ENCODE peak calls at places on chromosomes 16 and 17, in eight cellular contexts. One of them, this sample, is unnamed.

GRCh38 chr17:8846768-8847211 is 20.7 kb downstream of the PIK3R6 start:
- DNase-seq in adrenal gland: no peak
- DNase-seq in esophagus squamous epithelium: no peak
- DNase-seq in transverse colon: no peak
- DNase-seq in A549: no peak
- DNase-seq in sigmoid colon: peak; percentile 4
- DNase-seq in heart left ventricle: peak; percentile 44
- DNase-seq in ovary: no peak
- DNase-seq in this sample: no peak

GRCh38 chr17:41464682-41465081 is 2.5 kb downstream of the KRT32 start:
- DNase-seq in A549: peak; percentile 79
- DNase-seq in heart left ventricle: peak; percentile 85
- DNase-seq in adrenal gland: no peak
- DNase-seq in sigmoid colon: no peak
- DNase-seq in ovary: peak; percentile 61
- DNase-seq in esophagus squamous epithelium: no peak
- DNase-seq in transverse colon: no peak
- DNase-seq in this sample: peak; percentile 23

GRCh38 chr17:39626671-39627169 is at the start of gene PPP1R1B:
- DNase-seq in ovary: no peak
- DNase-seq in adrenal gland: no peak
- DNase-seq in heart left ventricle: no peak
- DNase-seq in A549: no peak
- DNase-seq in esophagus squamous epithelium: no peak
- DNase-seq in sigmoid colon: no peak
- DNase-seq in transverse colon: peak; percentile 58
- DNase-seq in this sample: no peak

GRCh38 chr17:48215583-48216139 is 108.1 kb downstream of the SNX11 start:
- DNase-seq in transverse colon: peak; percentile 11
- DNase-seq in heart left ventricle: no peak
- DNase-seq in esophagus squamous epithelium: no peak
- DNase-seq in sigmoid colon: no peak
- DNase-seq in A549: peak; percentile 75
- DNase-seq in ovary: no peak
- DNase-seq in adrenal gland: no peak
- DNase-seq in this sample: no peak

GRCh38 chr17:79126139-79126538 is 51.5 kb downstream of the ENGASE start:
- DNase-seq in esophagus squamous epithelium: no peak
- DNase-seq in ovary: no peak
- DNase-seq in adrenal gland: no peak
- DNase-seq in heart left ventricle: peak; percentile 42
- DNase-seq in A549: no peak
- DNase-seq in transverse colon: peak; percentile 14
- DNase-seq in sigmoid colon: no peak
- DNase-seq in this sample: no peak

GRCh38 chr17:75875182-75875939 is 3.0 kb downstream of the TRIM47 start:
- DNase-seq in A549: no peak
- DNase-seq in esophagus squamous epithelium: no peak
- DNase-seq in adrenal gland: peak; percentile 62
- DNase-seq in heart left ventricle: peak; percentile 62
- DNase-seq in transverse colon: peak; percentile 59
- DNase-seq in ovary: peak; percentile 68
- DNase-seq in sigmoid colon: peak; percentile 88
- DNase-seq in this sample: no peak

GRCh38 chr17:6823011-6823442 is 8.5 kb downstream of the TEKT1 start:
- DNase-seq in sigmoid colon: no peak
- DNase-seq in transverse colon: no peak
- DNase-seq in heart left ventricle: no peak
- DNase-seq in A549: no peak
- DNase-seq in esophagus squamous epithelium: no peak
- DNase-seq in ovary: no peak
- DNase-seq in adrenal gland: no peak
- DNase-seq in this sample: no peak

GRCh38 chr17:14372905-14373559 is 72.2 kb downstream of the HS3ST3B1 start:
- DNase-seq in adrenal gland: no peak
- DNase-seq in transverse colon: no peak
- DNase-seq in esophagus squamous epithelium: no peak
- DNase-seq in A549: no peak
- DNase-seq in sigmoid colon: no peak
- DNase-seq in ovary: no peak
- DNase-seq in heart left ventricle: no peak
- DNase-seq in this sample: no peak

GRCh38 chr17:46839211-46839610 is 12.2 kb upstream of the WNT9B start:
- DNase-seq in esophagus squamous epithelium: no peak
- DNase-seq in heart left ventricle: no peak
- DNase-seq in sigmoid colon: no peak
- DNase-seq in adrenal gland: no peak
- DNase-seq in A549: no peak
- DNase-seq in ovary: no peak
- DNase-seq in transverse colon: no peak
- DNase-seq in this sample: no peak

GRCh38 chr16:15682105-15682570 is 32.1 kb downstream of the NDE1 start:
- DNase-seq in esophagus squamous epithelium: no peak
- DNase-seq in adrenal gland: peak; percentile 48
- DNase-seq in ovary: no peak
- DNase-seq in transverse colon: peak; percentile 21
- DNase-seq in heart left ventricle: no peak
- DNase-seq in A549: peak; percentile 64
- DNase-seq in sigmoid colon: no peak
- DNase-seq in this sample: peak; percentile 20

GRCh38 chr16:4369006-4369766 is 2.5 kb upstream of the VASN start:
- DNase-seq in ovary: peak; percentile 55
- DNase-seq in A549: no peak
- DNase-seq in heart left ventricle: no peak
- DNase-seq in sigmoid colon: no peak
- DNase-seq in adrenal gland: no peak
- DNase-seq in esophagus squamous epithelium: no peak
- DNase-seq in transverse colon: no peak
- DNase-seq in this sample: no peak

GRCh38 chr16:67326472-67327309 is at the start of the genes KCTD19 and LRRC36:
- DNase-seq in esophagus squamous epithelium: no peak
- DNase-seq in sigmoid colon: peak; percentile 74
- DNase-seq in transverse colon: peak; percentile 85
- DNase-seq in heart left ventricle: peak; percentile 49
- DNase-seq in ovary: peak; percentile 86
- DNase-seq in adrenal gland: peak; percentile 49
- DNase-seq in A549: peak; percentile 93
- DNase-seq in this sample: no peak

GRCh38 chr17:65346166-65346565 is 209.0 kb downstream of the RGS9 start:
- DNase-seq in ovary: no peak
- DNase-seq in adrenal gland: no peak
- DNase-seq in A549: no peak
- DNase-seq in sigmoid colon: no peak
- DNase-seq in esophagus squamous epithelium: no peak
- DNase-seq in heart left ventricle: no peak
- DNase-seq in transverse colon: no peak
- DNase-seq in this sample: no peak

GRCh38 chr17:41687828-41688640 is 651 bp upstream of the EIF1 start:
- DNase-seq in ovary: peak; percentile 71
- DNase-seq in adrenal gland: peak; percentile 75
- DNase-seq in transverse colon: peak; percentile 73
- DNase-seq in esophagus squamous epithelium: no peak
- DNase-seq in A549: no peak
- DNase-seq in heart left ventricle: peak; percentile 71
- DNase-seq in sigmoid colon: peak; percentile 81
- DNase-seq in this sample: peak; percentile 65

GRCh38 chr17:77216435-77216980 is 75.7 kb downstream of the SEC14L1 start:
- DNase-seq in A549: no peak
- DNase-seq in transverse colon: no peak
- DNase-seq in adrenal gland: no peak
- DNase-seq in sigmoid colon: no peak
- DNase-seq in esophagus squamous epithelium: no peak
- DNase-seq in heart left ventricle: no peak
- DNase-seq in ovary: no peak
- DNase-seq in this sample: no peak

GRCh38 chr17:36183001-36183810 is 6.8 kb upstream of the TBC1D3B start:
- DNase-seq in transverse colon: peak; percentile 68
- DNase-seq in adrenal gland: peak; percentile 42
- DNase-seq in heart left ventricle: peak; percentile 75
- DNase-seq in esophagus squamous epithelium: no peak
- DNase-seq in ovary: peak; percentile 80
- DNase-seq in A549: peak; percentile 68
- DNase-seq in sigmoid colon: peak; percentile 79
- DNase-seq in this sample: no peak

GRCh38 chr17:36185416-36185815 is 9.0 kb upstream of the TBC1D3B start:
- DNase-seq in transverse colon: no peak
- DNase-seq in A549: no peak
- DNase-seq in ovary: no peak
- DNase-seq in adrenal gland: no peak
- DNase-seq in esophagus squamous epithelium: no peak
- DNase-seq in sigmoid colon: no peak
- DNase-seq in heart left ventricle: no peak
- DNase-seq in this sample: no peak

GRCh38 chr17:36183811-36184765 is 7.7 kb upstream of the TBC1D3B start:
- DNase-seq in ovary: no peak
- DNase-seq in transverse colon: no peak
- DNase-seq in adrenal gland: no peak
- DNase-seq in sigmoid colon: no peak
- DNase-seq in A549: no peak
- DNase-seq in heart left ventricle: no peak
- DNase-seq in esophagus squamous epithelium: no peak
- DNase-seq in this sample: no peak

GRCh38 chr17:36182176-36183000 is 6.0 kb upstream of the TBC1D3B start:
- DNase-seq in heart left ventricle: no peak
- DNase-seq in sigmoid colon: no peak
- DNase-seq in adrenal gland: no peak
- DNase-seq in esophagus squamous epithelium: no peak
- DNase-seq in transverse colon: no peak
- DNase-seq in A549: no peak
- DNase-seq in ovary: peak; percentile 61
- DNase-seq in this sample: no peak
- TF ChIP-seq CTCF in heart left ventricle: no peak
- TF ChIP-seq CTCF in sigmoid colon: no peak
- TF ChIP-seq CTCF in adrenal gland: no peak
- TF ChIP-seq CTCF in esophagus squamous epithelium: no peak
- TF ChIP-seq CTCF in transverse colon: no peak
- TF ChIP-seq CTCF in A549: no peak
- TF ChIP-seq CTCF in ovary: no peak
- TF ChIP-seq CTCF in this sample: no peak

DNA sequence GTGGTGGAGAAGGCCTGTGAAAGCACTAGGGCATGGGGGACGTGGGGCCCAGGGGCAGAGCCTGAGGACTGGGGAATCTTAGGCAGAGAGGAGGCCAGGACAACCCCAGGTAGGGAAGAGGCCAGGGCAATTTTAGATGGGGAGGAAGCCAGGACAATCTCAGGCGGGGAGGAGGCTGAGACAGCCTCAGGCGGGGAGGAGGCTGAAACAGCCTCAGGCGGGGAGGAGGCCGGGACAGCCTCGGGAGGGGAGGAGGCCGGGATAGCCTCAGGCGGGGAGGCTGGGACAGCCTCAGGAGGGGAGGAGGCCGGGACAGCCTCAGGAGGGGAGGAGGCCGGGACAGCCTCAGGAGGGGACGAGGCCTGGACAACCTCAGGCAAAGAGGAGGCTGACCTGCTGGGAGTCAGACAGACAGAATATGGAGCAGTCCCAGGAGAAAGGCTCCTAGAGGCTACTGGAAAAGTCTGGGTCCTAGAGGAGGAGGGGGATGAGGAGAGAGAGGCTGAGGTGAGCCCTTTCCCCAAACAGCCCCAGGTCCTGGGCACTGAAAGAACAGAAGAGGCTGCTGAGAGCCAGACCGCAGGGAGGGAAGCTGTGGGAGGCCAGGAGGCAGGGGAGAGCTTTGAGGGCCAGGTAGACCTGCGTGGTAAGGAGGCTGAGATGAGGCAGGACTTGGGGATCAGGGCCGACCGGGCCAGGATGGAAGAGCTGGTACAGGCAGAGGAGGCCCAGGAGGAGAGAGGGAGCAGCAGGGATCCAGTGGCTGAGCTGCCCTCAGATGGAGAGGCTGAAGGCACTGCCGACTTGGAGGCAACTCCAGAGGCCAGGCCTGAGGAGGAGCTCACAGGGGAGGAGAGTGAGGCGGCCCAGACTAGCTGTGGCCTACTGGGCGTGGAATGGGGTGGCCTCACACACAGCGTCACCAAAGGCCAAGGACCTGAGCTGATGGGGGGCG is 1.6 kb downstream of the APOBR start:
- DNase-seq in sigmoid colon: no peak
- DNase-seq in ovary: no peak
- DNase-seq in A549: no peak
- DNase-seq in esophagus squamous epithelium: no peak
- DNase-seq in adrenal gland: no peak
- DNase-seq in heart left ventricle: no peak
- DNase-seq in transverse colon: no peak
- DNase-seq in this sample: no peak
- H3K27ac ChIP-seq in sigmoid colon: peak overlapping the region; percentile 12
- H3K27ac ChIP-seq in ovary: no peak overlapping the region
- H3K27ac ChIP-seq in A549: peak overlapping the region; percentile 22
- H3K27ac ChIP-seq in esophagus squamous epithelium: no peak overlapping the region
- H3K27ac ChIP-seq in adrenal gland: no peak overlapping the region
- H3K27ac ChIP-seq in heart left ventricle: no peak overlapping the region
- H3K27ac ChIP-seq in transverse colon: peak overlapping the region; percentile 98
- H3K27ac ChIP-seq in this sample: no peak overlapping the region

GRCh38 chr17:49223517-49224197 is 6.9 kb downstream of the PHOSPHO1 start:
- DNase-seq in A549: peak; percentile 87
- DNase-seq in ovary: peak; percentile 62
- DNase-seq in transverse colon: peak; percentile 73
- DNase-seq in adrenal gland: peak; percentile 56
- DNase-seq in heart left ventricle: peak; percentile 64
- DNase-seq in sigmoid colon: no peak
- DNase-seq in esophagus squamous epithelium: no peak
- DNase-seq in this sample: peak; percentile 58

GRCh38 chr17:49225554-49226236 is 4.9 kb downstream of the PHOSPHO1 start:
- DNase-seq in heart left ventricle: no peak
- DNase-seq in adrenal gland: no peak
- DNase-seq in ovary: no peak
- DNase-seq in A549: no peak
- DNase-seq in sigmoid colon: no peak
- DNase-seq in transverse colon: no peak
- DNase-seq in esophagus squamous epithelium: no peak
- DNase-seq in this sample: no peak

GRCh38 chr17:49223168-49223516 is 7.4 kb downstream of the PHOSPHO1 start:
- DNase-seq in heart left ventricle: no peak
- DNase-seq in esophagus squamous epithelium: no peak
- DNase-seq in A549: no peak
- DNase-seq in transverse colon: no peak
- DNase-seq in sigmoid colon: no peak
- DNase-seq in adrenal gland: no peak
- DNase-seq in ovary: no peak
- DNase-seq in this sample: no peak

GRCh38 chr17:49224997-49225337 is 5.6 kb downstream of the PHOSPHO1 start:
- DNase-seq in sigmoid colon: no peak
- DNase-seq in transverse colon: no peak
- DNase-seq in A549: no peak
- DNase-seq in esophagus squamous epithelium: no peak
- DNase-seq in heart left ventricle: no peak
- DNase-seq in ovary: no peak
- DNase-seq in adrenal gland: no peak
- DNase-seq in this sample: no peak

GRCh38 chr17:49224198-49224996 is 6.2 kb downstream of the PHOSPHO1 start:
- DNase-seq in adrenal gland: no peak
- DNase-seq in A549: no peak
- DNase-seq in heart left ventricle: peak; percentile 30
- DNase-seq in transverse colon: peak; percentile 52
- DNase-seq in sigmoid colon: no peak
- DNase-seq in ovary: no peak
- DNase-seq in esophagus squamous epithelium: no peak
- DNase-seq in this sample: no peak
- TF ChIP-seq POLR2A in adrenal gland: no peak
- TF ChIP-seq POLR2A in A549: no peak
- TF ChIP-seq POLR2A in heart left ventricle: no peak
- TF ChIP-seq POLR2A in transverse colon: no peak
- TF ChIP-seq POLR2A in sigmoid colon: no peak
- TF ChIP-seq POLR2A in ovary: no peak
- TF ChIP-seq POLR2A in esophagus squamous epithelium: no peak
- TF ChIP-seq POLR2A in this sample: no peak

GRCh38 chr16:5885521-5885920 is 787.9 kb upstream of the EEF2KMT start:
- DNase-seq in A549: no peak
- DNase-seq in esophagus squamous epithelium: no peak
- DNase-seq in heart left ventricle: no peak
- DNase-seq in transverse colon: no peak
- DNase-seq in adrenal gland: no peak
- DNase-seq in ovary: no peak
- DNase-seq in sigmoid colon: no peak
- DNase-seq in this sample: no peak
- TF ChIP-seq CTCF in A549: no peak
- TF ChIP-seq CTCF in esophagus squamous epithelium: no peak
- TF ChIP-seq CTCF in heart left ventricle: no peak
- TF ChIP-seq CTCF in transverse colon: no peak
- TF ChIP-seq CTCF in adrenal gland: no peak
- TF ChIP-seq CTCF in ovary: no peak
- TF ChIP-seq CTCF in sigmoid colon: no peak
- TF ChIP-seq CTCF in this sample: no peak

This sample was measured in tibial nerve.